ENCODE peak calls at places on chromosomes 1 and 21, in five cellular contexts. E, V, L, S and F are unnamed samples.

GRCh38 chr1:145916745-145917144 is 1.8 kb downstream of the PEX11B start:
- DNase-seq in E (no peak), V (no peak), L (no peak), S (no peak), F (no peak)

GRCh38 chr21:45164838-45165237 is 90.5 kb downstream of the ADARB1 start:
- DNase-seq in E (no peak), V (no peak), L (no peak), S (peak), F (no peak)

GRCh38 chr1:199447906-199448305 is 579.6 kb upstream of the NR5A2 start:
- DNase-seq in E (no peak), V (no peak), L (no peak), S (no peak), F (no peak)

GRCh38 chr1:85033221-85033620 is 15.1 kb downstream of the MCOLN3 start:
- DNase-seq in E (no peak), V (no peak), L (no peak), S (no peak), F (no peak)

GRCh38 chr1:109392788-109393580 is 4.7 kb downstream of the SORT1 start:
- DNase-seq in E (no peak), V (no peak), L (peak), S (no peak), F (no peak)

GRCh38 chr1:117735045-117735992 is 129.5 kb downstream of the TENT5C start:
- DNase-seq in E (no peak), V (no peak), L (peak), S (no peak), F (no peak)

GRCh38 chr21:38857152-38857825 is 51.6 kb downstream of the ETS2 start:
- DNase-seq in E (no peak), V (no peak), L (no peak), S (no peak), F (no peak)

GRCh38 chr1:164689672-164690655 is 131.0 kb downstream of the PBX1 start:
- DNase-seq in E (no peak), V (no peak), L (peak), S (no peak), F (no peak)

GRCh38 chr1:94013331-94013925 is 104.2 kb upstream of the GCLM start:
- DNase-seq in E (no peak), V (no peak), L (no peak), S (no peak), F (no peak)

GRCh38 chr1:200640373-200641174 is 20.0 kb upstream of the KIF14 start:
- DNase-seq in E (no peak), V (no peak), L (no peak), S (no peak), F (no peak)

GRCh38 chr1:98203461-98203860 is 282.6 kb upstream of the DPYD start:
- DNase-seq in E (no peak), V (no peak), L (peak), S (no peak), F (no peak)

GRCh38 chr21:41009398-41010177 is 158.4 kb upstream of the BACE2 start:
- DNase-seq in E (no peak), V (no peak), L (no peak), S (no peak), F (no peak)

GRCh38 chr1:221911714-221912113 is 169.8 kb upstream of the DUSP10 start:
- DNase-seq in E (no peak), V (no peak), L (no peak), S (no peak), F (no peak)

GRCh38 chr1:51738681-51739080 is 121.8 kb downstream of the OSBPL9 start:
- DNase-seq in E (no peak), V (no peak), L (no peak), S (no peak), F (no peak)

GRCh38 chr1:54934869-54935268 is 45.6 kb upstream of the TMEM61 start:
- DNase-seq in E (no peak), V (no peak), L (peak), S (no peak), F (no peak)

GRCh38 chr21:45372732-45373355 is 32.1 kb upstream of the COL18A1 start:
- DNase-seq in E (no peak), V (peak), L (no peak), S (no peak), F (no peak)

GRCh38 chr1:156475568-156476500 is 24.7 kb downstream of the MEF2D start:
- DNase-seq in E (no peak), V (peak), L (peak), S (no peak), F (no peak)

GRCh38 chr1:63777286-63777685 is 3.5 kb downstream of the ROR1 start:
- DNase-seq in E (no peak), V (no peak), L (no peak), S (no peak), F (no peak)

GRCh38 chr1:107183011-107183410 is 42.2 kb downstream of the NTNG1 start:
- DNase-seq in E (no peak), V (no peak), L (peak), S (no peak), F (no peak)

GRCh38 chr21:35563885-35564451 is 496.4 kb downstream of the SETD4 start:
- DNase-seq in E (no peak), V (peak), L (peak), S (no peak), F (no peak)

GRCh38 chr21:41947596-41948403 is 6.0 kb downstream of the C2CD2 start:
- DNase-seq in E (no peak), V (peak), L (peak), S (no peak), F (no peak)

GRCh38 chr1:241456743-241457142 is 62.8 kb downstream of the FH start:
- DNase-seq in E (no peak), V (no peak), L (no peak), S (no peak), F (no peak)

GRCh38 chr21:33064623-33064996 is 5.3 kb upstream of the OLIG1 start:
- DNase-seq in E (no peak), V (no peak), L (no peak), S (peak), F (no peak)

GRCh38 chr1:110436635-110437034 is 14.3 kb upstream of the PROK1 start:
- DNase-seq in E (no peak), V (no peak), L (no peak), S (peak), F (no peak)

GRCh38 chr1:19644761-19645543 is 841 bp downstream of the NBL1 start:
- DNase-seq in E (no peak), V (peak), L (peak), S (no peak), F (peak)

GRCh38 chr1:230112131-230112701 is 45.2 kb downstream of the GALNT2 start:
- DNase-seq in E (no peak), V (peak), L (no peak), S (no peak), F (no peak)

GRCh38 chr1:239387304-239388231 is 1.2 kb downstream of the CHRM3 start:
- DNase-seq in E (no peak), V (peak), L (peak), S (peak), F (no peak)

DNA sequence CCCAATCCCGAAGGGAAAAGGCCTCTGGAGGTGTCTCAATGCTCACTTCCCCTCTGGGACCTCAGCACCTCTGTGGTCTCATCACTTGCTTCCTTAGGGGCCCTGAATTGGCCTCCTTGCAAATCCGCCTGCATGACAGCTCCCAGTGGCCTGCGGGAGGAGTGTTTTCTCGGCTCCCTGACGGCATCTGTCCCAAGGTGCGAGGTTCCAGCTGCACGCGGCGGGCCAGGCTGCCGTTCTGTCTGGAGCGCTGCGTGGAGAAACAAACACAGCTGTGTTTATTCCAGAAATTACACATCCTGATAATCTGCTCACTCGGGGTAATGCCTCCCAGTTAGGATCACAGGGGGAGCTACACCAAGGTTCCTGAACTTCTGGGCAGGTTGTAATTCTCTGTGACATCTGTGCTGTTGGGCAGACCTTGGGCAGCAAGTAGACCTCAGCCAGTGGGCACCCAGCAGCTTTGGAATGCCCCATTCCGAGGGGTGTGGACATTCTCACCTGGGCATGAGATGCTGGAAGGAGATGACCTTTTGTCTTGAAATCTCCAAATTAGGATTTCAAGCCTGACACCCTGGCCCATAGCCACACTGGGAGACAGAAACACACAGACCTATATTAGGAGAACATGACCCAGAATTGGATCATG is 18.2 kb downstream of the EPHB2 start:
- DNase-seq in E (no peak), V (no peak), L (peak), S (no peak), F (no peak)
- TF ChIP-seq CTCF in E (no peak), V (no peak), L (no peak), S (no peak), F (no peak)

DNA sequence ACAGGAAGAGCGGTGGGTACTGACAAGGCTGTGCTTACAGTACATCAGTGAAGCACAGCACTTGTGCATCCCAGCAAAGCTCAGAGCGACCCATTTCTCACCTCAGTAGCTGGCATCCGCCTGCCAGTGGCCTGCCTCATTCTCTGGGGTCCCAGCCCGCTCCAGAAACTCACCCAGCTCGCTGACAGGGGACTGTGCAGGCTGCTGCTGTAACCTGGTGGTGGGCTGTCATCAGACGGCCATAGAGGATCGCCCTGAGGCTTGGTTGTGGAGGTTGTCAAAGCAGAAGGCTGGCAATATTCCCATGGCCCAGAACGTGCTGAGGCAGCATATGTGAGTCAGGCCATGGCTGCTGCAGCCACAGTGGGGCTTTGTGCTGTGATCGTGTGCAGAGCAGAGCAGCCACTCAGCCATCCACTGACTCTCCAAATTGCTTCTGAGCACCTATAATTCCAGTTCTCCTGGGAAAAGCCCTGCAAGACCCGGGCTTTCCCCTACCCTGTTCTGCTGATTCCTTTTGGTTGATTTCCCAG is 13.6 kb upstream of the GPR137B start:
- DNase-seq in E (no peak), V (no peak), L (peak), S (no peak), F (no peak)
- TF ChIP-seq CTCF in E (no peak), V (no peak), L (no peak), S (no peak), F (no peak)

DNA sequence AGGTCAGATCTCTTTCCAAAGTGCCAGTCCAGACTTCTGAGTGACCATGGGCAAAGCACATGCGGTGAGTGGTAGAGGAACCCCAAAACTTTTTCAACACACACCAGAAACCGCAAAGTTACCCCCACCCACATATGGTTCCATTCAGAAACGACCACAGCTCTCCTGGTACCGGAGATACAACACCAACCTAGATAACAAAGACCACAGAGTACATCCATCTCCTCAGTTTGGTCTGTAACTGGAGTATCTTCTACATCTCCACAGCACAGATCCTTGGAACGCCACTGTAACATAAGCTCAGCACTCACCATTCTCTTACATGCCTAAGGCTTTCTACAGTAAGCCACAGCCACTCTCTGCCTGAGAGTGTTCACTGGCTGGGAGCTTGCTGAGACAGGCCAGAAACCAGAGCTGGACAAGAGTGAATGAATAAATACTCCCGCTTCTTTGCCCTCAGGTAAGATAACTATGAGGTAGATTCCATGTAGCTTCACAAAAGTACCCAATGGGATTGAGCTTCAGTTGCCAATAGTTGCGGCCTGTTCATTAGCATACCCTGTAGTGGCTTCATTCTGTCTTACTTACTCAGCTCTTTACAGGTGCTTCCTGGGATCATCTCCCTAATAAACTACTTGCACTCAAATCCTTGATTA is 81.8 kb downstream of the SMYD3 start:
- DNase-seq in E (no peak), V (no peak), L (no peak), S (no peak), F (no peak)
- TF ChIP-seq CTCF in E (no peak), V (no peak), L (no peak), S (no peak), F (no peak)

GRCh38 chr1:232279909-232280308 is 350.0 kb downstream of the SIPA1L2 start:
- DNase-seq in E (no peak), V (no peak), L (no peak), S (no peak), F (no peak)
- TF ChIP-seq CTCF in E (no peak), V (no peak), L (no peak), S (no peak), F (no peak)

GRCh38 chr1:47257224-47257623 is 25.2 kb upstream of the TAL1 start:
- DNase-seq in E (no peak), V (no peak), L (no peak), S (no peak), F (no peak)

GRCh38 chr1:47262787-47263413 is 30.9 kb upstream of the TAL1 start:
- DNase-seq in E (no peak), V (no peak), L (peak), S (peak), F (no peak)
- TF ChIP-seq CTCF in E (no peak), V (no peak), L (peak), S (peak), F (no peak)

GRCh38 chr1:206898089-206898908 is 1.1 kb downstream of the IL24 start:
- DNase-seq in E (no peak), V (no peak), L (peak), S (no peak), F (no peak)

GRCh38 chr1:206897175-206897574 is at the start of gene IL24:
- DNase-seq in E (no peak), V (no peak), L (no peak), S (no peak), F (no peak)

GRCh38 chr1:206895320-206895719 is 1.9 kb upstream of the IL24 start:
- DNase-seq in E (no peak), V (no peak), L (no peak), S (no peak), F (no peak)

GRCh38 chr1:206896261-206896660 is 982 bp upstream of the IL24 start:
- DNase-seq in E (no peak), V (no peak), L (no peak), S (no peak), F (no peak)

GRCh38 chr1:206895837-206896242 is 1.4 kb upstream of the IL24 start:
- DNase-seq in E (no peak), V (no peak), L (peak), S (no peak), F (no peak)
- TF ChIP-seq CTCF in E (no peak), V (no peak), L (no peak), S (no peak), F (no peak)

GRCh38 chr1:14687147-14687546 is 88.7 kb downstream of the KAZN start:
- DNase-seq in E (no peak), V (no peak), L (no peak), S (no peak), F (no peak)
- TF ChIP-seq CTCF in E (no peak), V (no peak), L (no peak), S (no peak), F (no peak)